ENCODE peak calls at places on chromosomes 3 and 15, in seven cellular contexts. S is stimulated activated CD4-positive, alpha-beta T cell treated with anti-CD3 and anti-CD28 coated beads, Interleukin-1b, Interleukin-23, amount 100 ng/mL, for 24 hours; A is substantia nigra; W is left colon; G is ELR; Y is NCI-H774; L is neuronal stem cell. J is an unnamed sample.

GRCh38 chr3:26428992-26429391 is 193.6 kb upstream of the LRRC3B start:
- DNase-seq in S (no peak), A (no peak), W (no peak), G (no peak), Y (no peak), L (no peak), J (no peak)

GRCh38 chr3:128011140-128011539 is 41.1 kb upstream of the SEC61A1 start:
- DNase-seq in S (no peak), A (no peak), W (peak; percentile 45), G (peak; percentile 37), Y (no peak), L (peak; percentile 41), J (peak; percentile 89)

GRCh38 chr3:65178703-65179102 is 490.9 kb upstream of the ADAMTS9 start:
- DNase-seq in S (no peak), A (no peak), W (no peak), G (no peak), Y (no peak), L (no peak), J (no peak)

GRCh38 chr3:14788644-14789043 is 30.1 kb upstream of the FGD5 start:
- DNase-seq in S (no peak), A (no peak), W (no peak), G (no peak), Y (no peak), L (no peak), J (peak; percentile 35)

GRCh38 chr15:66294932-66295235 is 1.5 kb downstream of the DIS3L start:
- DNase-seq in S (no peak), A (no peak), W (no peak), G (peak; percentile 61), Y (no peak), L (no peak), J (no peak)

GRCh38 chr3:87045473-87045872 is 54.5 kb upstream of the VGLL3 start:
- DNase-seq in S (no peak), A (no peak), W (no peak), G (no peak), Y (no peak), L (no peak), J (no peak)

GRCh38 chr15:74835312-74835823 is 7.6 kb downstream of the ULK3 start:
- DNase-seq in S (no peak), A (no peak), W (no peak), G (peak; percentile 80), Y (no peak), L (no peak), J (peak; percentile 82)

GRCh38 chr15:60419752-60420151 is 22.0 kb upstream of the ANXA2 start:
- DNase-seq in S (no peak), A (no peak), W (no peak), G (no peak), Y (no peak), L (no peak), J (no peak)

GRCh38 chr3:47022540-47023161 is 43.2 kb downstream of the NBEAL2 start:
- DNase-seq in S (no peak), A (no peak), W (no peak), G (no peak), Y (peak; percentile 12), L (no peak), J (no peak)

GRCh38 chr3:127985655-127986225 is 66.5 kb upstream of the SEC61A1 start:
- DNase-seq in S (no peak), A (no peak), W (no peak), G (no peak), Y (no peak), L (no peak), J (no peak)

GRCh38 chr3:81173514-81173913 is 587.9 kb downstream of the GBE1 start:
- DNase-seq in S (no peak), A (no peak), W (no peak), G (peak; percentile 45), Y (no peak), L (no peak), J (no peak)

GRCh38 chr3:30310251-30310954 is 296.0 kb upstream of the TGFBR2 start:
- DNase-seq in S (no peak), A (no peak), W (no peak), G (no peak), Y (no peak), L (no peak), J (no peak)

GRCh38 chr15:84598993-84599392 is 1.8 kb upstream of the ZSCAN2 start:
- DNase-seq in S (no peak), A (no peak), W (peak; percentile 42), G (peak; percentile 70), Y (peak; percentile 25), L (no peak), J (no peak)

GRCh38 chr15:36814708-36815107 is 235.3 kb downstream of the CDIN1 start:
- DNase-seq in S (no peak), A (no peak), W (no peak), G (no peak), Y (no peak), L (no peak), J (no peak)

GRCh38 chr3:171135536-171135935 is 109.0 kb upstream of the SLC2A2 start:
- DNase-seq in S (no peak), A (no peak), W (no peak), G (peak; percentile 32), Y (no peak), L (no peak), J (no peak)

J was measured in upper lobe of right lung.